ENCODE peak calls at places on chromosomes 4 and X, in six cellular contexts. B is BJ, K is MM.1S, J is thyroid gland, O is Peyer's patch, C is A549. G is an unnamed sample.

GRCh38 chr4:108029321-108029720 is 39.6 kb downstream of the HADH start:
- DNase-seq in B (no peak), K (peak; percentile 52), J (no peak), O (no peak), C (no peak), G (no peak)

GRCh38 chr4:25838526-25838925 is 24.3 kb downstream of the SEL1L3 start:
- DNase-seq in B (no peak), K (no peak), J (no peak), O (no peak), C (no peak), G (no peak)

GRCh38 chr4:54586343-54586953 is 71.3 kb upstream of the KIT start:
- DNase-seq in B (peak; percentile 77), K (no peak), J (no peak), O (peak; percentile 62), C (peak; percentile 4), G (no peak)

GRCh38 chr4:86891785-86892638 is at the start of gene C4orf36:
- DNase-seq in B (no peak), K (peak; percentile 59), J (peak; percentile 85), O (peak; percentile 62), C (peak; percentile 76), G (peak; percentile 74)

GRCh38 chr4:110055014-110055768 is 142.5 kb downstream of the EGF start:
- DNase-seq in B (no peak), K (peak; percentile 91), J (peak; percentile 71), O (no peak), C (no peak), G (no peak)

GRCh38 chr4:110309686-110310085 is 111.3 kb upstream of the ELOVL6 start:
- DNase-seq in B (no peak), K (no peak), J (no peak), O (no peak), C (no peak), G (no peak)

GRCh38 chr4:73776363-73776762 is 36.0 kb downstream of the CXCL8 start:
- DNase-seq in B (no peak), K (no peak), J (peak; percentile 37), O (no peak), C (peak; percentile 18), G (peak; percentile 25)

GRCh38 chr4:1198070-1198844 is 25.9 kb upstream of the SPON2 start:
- DNase-seq in B (no peak), K (no peak), J (no peak), O (peak; percentile 59), C (no peak), G (peak; percentile 11)

GRCh38 chrX:17964871-17965270 is 103.8 kb upstream of the RAI2 start:
- DNase-seq in B (no peak), K (no peak), J (no peak), O (no peak), C (no peak), G (peak; percentile 24)

GRCh38 chrX:20595928-20596550 is 329.3 kb upstream of the RPS6KA3 start:
- DNase-seq in B (no peak), K (no peak), J (peak; percentile 20), O (no peak), C (no peak), G (no peak)

GRCh38 chrX:71637848-71638247 is 19.5 kb upstream of the CXCR3 start:
- DNase-seq in B (no peak), K (no peak), J (no peak), O (no peak), C (no peak), G (no peak)

GRCh38 chr4:18847276-18847890 is 825.8 kb upstream of the LCORL start:
- DNase-seq in B (no peak), K (no peak), J (peak; percentile 15), O (no peak), C (no peak), G (peak; percentile 20)

GRCh38 chrX:81308086-81308852 is 106.4 kb downstream of the SH3BGRL start:
- DNase-seq in B (no peak), K (no peak), J (no peak), O (no peak), C (no peak), G (no peak)

GRCh38 chrX:2548731-2549423 is 48.1 kb upstream of the DHRSX start:
- DNase-seq in B (no peak), K (no peak), J (no peak), O (no peak), C (no peak), G (no peak)

GRCh38 chrX:155027509-155028066 is 944 bp downstream of the FUNDC2 start:
- DNase-seq in B (no peak), K (peak; percentile 34), J (no peak), O (no peak), C (peak; percentile 53), G (peak; percentile 28)

GRCh38 chrX:42098897-42099296 is 175.5 kb upstream of the CASK start:
- DNase-seq in B (no peak), K (no peak), J (no peak), O (no peak), C (no peak), G (no peak)

GRCh38 chr4:108155373-108155772 is 13.4 kb downstream of the LEF1 start:
- DNase-seq in B (no peak), K (no peak), J (no peak), O (no peak), C (no peak), G (no peak)

GRCh38 chr4:2937146-2937857 is 25.9 kb downstream of the NOP14 start:
- DNase-seq in B (no peak), K (no peak), J (no peak), O (peak; percentile 47), C (peak; percentile 29), G (peak; percentile 17)

GRCh38 chr4:106344324-106344970 is 24.1 kb downstream of the GIMD1 start:
- DNase-seq in B (no peak), K (no peak), J (peak; percentile 42), O (no peak), C (peak; percentile 7), G (no peak)

GRCh38 chrX:43882294-43882681 is at the start of gene MAOB:
- DNase-seq in B (no peak), K (no peak), J (peak; percentile 34), O (peak; percentile 56), C (no peak), G (peak; percentile 27)

GRCh38 chrX:110425222-110425621 is 66.6 kb downstream of the RTL9 start:
- DNase-seq in B (no peak), K (no peak), J (peak; percentile 68), O (no peak), C (no peak), G (no peak)

GRCh38 chr4:170139764-170140163 is 50.0 kb upstream of the AADAT start:
- DNase-seq in B (peak; percentile 3), K (no peak), J (no peak), O (no peak), C (no peak), G (no peak)

GRCh38 chr4:81632581-81633247 is 161.0 kb upstream of the RASGEF1B start:
- DNase-seq in B (no peak), K (no peak), J (peak; percentile 9), O (no peak), C (no peak), G (no peak)

GRCh38 chrX:31126205-31126604 is 54.4 kb upstream of the FTHL17 start:
- DNase-seq in B (no peak), K (no peak), J (no peak), O (no peak), C (no peak), G (no peak)

GRCh38 chrX:27622883-27623282 is 32.7 kb downstream of the DCAF8L2 start:
- DNase-seq in B (no peak), K (no peak), J (no peak), O (no peak), C (no peak), G (no peak)

GRCh38 chrX:27619459-27619858 is 29.3 kb downstream of the DCAF8L2 start:
- DNase-seq in B (no peak), K (no peak), J (no peak), O (no peak), C (no peak), G (no peak)

GRCh38 chrX:27619975-27620374 is 29.8 kb downstream of the DCAF8L2 start:
- DNase-seq in B (no peak), K (peak; percentile 29), J (no peak), O (no peak), C (peak; percentile 10), G (no peak)
- TF ChIP-seq CTCF in B (no peak), K (peak; percentile 37), J (no peak), O (peak; percentile 30), C (peak; percentile 43), G (no peak)

GRCh38 chr4:153255233-153255632 is 51.0 kb downstream of the TRIM2 start:
- DNase-seq in B (no peak), K (no peak), J (no peak), O (no peak), C (no peak), G (no peak)

GRCh38 chr4:153248641-153249198 is 44.5 kb downstream of the TRIM2 start:
- DNase-seq in B (no peak), K (no peak), J (peak; percentile 33), O (no peak), C (no peak), G (peak; percentile 23)

GRCh38 chr4:153247116-153247490 is 42.9 kb downstream of the TRIM2 start:
- DNase-seq in B (no peak), K (no peak), J (no peak), O (no peak), C (no peak), G (peak; percentile 43)

GRCh38 chr4:153249199-153250154 is 45.2 kb downstream of the TRIM2 start:
- DNase-seq in B (no peak), K (peak; percentile 89), J (peak; percentile 87), O (peak; percentile 87), C (no peak), G (peak; percentile 80)

DNA sequence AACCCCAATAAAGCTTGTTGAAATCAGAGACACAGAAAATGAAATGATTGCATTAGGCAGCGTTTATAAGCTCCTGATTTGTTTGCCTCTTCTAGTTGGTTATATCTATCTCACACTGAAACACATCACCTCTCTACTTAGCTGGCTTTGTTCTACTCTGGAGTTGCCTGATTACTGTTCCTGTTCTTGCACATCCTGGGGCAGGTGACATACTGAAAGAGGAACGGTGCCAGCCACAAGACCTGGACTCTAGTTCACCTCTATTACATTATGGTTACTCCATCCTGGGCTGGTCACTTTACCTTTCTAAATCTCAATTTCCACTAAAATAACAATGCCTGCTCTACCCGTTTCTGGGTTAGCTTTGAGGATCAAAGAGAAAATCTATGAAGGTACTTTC is 47.9 kb downstream of the TRIM2 start:
- DNase-seq in B (no peak), K (no peak), J (no peak), O (no peak), C (no peak), G (no peak)
- H3K4me3 ChIP-seq in B (no peak overlapping the region), K (no peak overlapping the region), J (no peak overlapping the region), O (no peak overlapping the region), C (no peak overlapping the region), G (no peak overlapping the region)

DNA sequence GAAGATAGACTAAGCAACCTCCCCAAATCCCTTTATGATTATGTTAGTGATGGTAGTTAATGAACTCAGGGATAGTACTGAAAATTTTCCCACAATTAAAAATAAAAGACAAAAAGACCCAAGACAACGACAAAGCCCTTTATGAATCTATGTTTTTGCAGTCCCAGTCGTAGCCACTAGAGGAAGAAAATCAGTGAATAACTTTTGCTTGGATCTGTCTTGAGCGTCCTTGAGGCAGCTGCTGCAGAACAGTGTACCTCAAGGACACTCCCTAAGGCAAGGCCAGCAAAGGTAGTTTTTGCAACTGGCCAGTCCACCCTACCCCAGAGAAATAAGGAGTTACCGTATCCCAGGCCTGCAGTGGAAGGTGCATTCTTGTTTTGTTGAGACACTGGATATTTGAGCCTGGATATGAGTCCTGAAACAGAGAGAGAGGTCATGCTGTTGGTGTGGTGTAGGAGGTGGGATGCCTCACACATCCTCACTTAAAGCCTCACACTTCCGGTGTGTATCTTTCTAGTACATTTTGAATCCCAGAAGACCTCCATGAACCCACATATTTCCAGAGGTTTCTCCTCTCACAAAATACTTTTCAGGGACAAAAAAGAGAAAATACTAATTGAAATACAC is 8.7 kb upstream of the TIMM8A start:
- DNase-seq in B (no peak), K (peak; percentile 33), J (no peak), O (no peak), C (peak; percentile 28), G (no peak)
- TF ChIP-seq CTCF in B (peak; percentile 28), K (peak; percentile 37), J (peak; percentile 27), O (peak; percentile 33), C (no peak), G (peak; percentile 28)

GRCh38 chr4:57554693-57555092 is 444.5 kb upstream of the IGFBP7 start:
- DNase-seq in B (no peak), K (no peak), J (no peak), O (no peak), C (no peak), G (no peak)
- H3K4me3 ChIP-seq in B (no peak overlapping the region), K (no peak overlapping the region), J (no peak overlapping the region), O (no peak overlapping the region), C (no peak overlapping the region), G (no peak overlapping the region)